ENCODE peak calls at places on chromosome 14, in nine cellular contexts. One of them, this sample, is unnamed.

GRCh38 chr14:49768301-49769121 is 558 bp downstream of the KLHDC2 start:
- DNase-seq in HL-60: peak
- DNase-seq in thoracic aorta: peak
- DNase-seq in keratinocyte: peak
- DNase-seq in lower leg skin: peak
- DNase-seq in lower lobe of right lung: peak
- DNase-seq in brain microvascular endothelial cell: peak
- DNase-seq in left ventricle myocardium inferior: peak
- DNase-seq in choroid plexus epithelial cell: peak
- DNase-seq in this sample: no peak

GRCh38 chr14:48771717-48772116 is 814.5 kb downstream of the RPS29 start:
- DNase-seq in lower lobe of right lung: no peak
- DNase-seq in lower leg skin: no peak
- DNase-seq in thoracic aorta: no peak
- DNase-seq in choroid plexus epithelial cell: no peak
- DNase-seq in keratinocyte: no peak
- DNase-seq in brain microvascular endothelial cell: peak
- DNase-seq in left ventricle myocardium inferior: no peak
- DNase-seq in HL-60: no peak
- DNase-seq in this sample: no peak

GRCh38 chr14:32230695-32231280 is 27.7 kb upstream of the RNU6-8 start:
- DNase-seq in lower leg skin: no peak
- DNase-seq in keratinocyte: no peak
- DNase-seq in HL-60: no peak
- DNase-seq in brain microvascular endothelial cell: peak
- DNase-seq in lower lobe of right lung: no peak
- DNase-seq in left ventricle myocardium inferior: no peak
- DNase-seq in choroid plexus epithelial cell: peak
- DNase-seq in thoracic aorta: no peak
- DNase-seq in this sample: no peak

GRCh38 chr14:72904840-72905561 is 11.1 kb upstream of the DPF3 start:
- DNase-seq in left ventricle myocardium inferior: peak
- DNase-seq in thoracic aorta: no peak
- DNase-seq in lower lobe of right lung: peak
- DNase-seq in keratinocyte: no peak
- DNase-seq in brain microvascular endothelial cell: peak
- DNase-seq in choroid plexus epithelial cell: peak
- DNase-seq in lower leg skin: no peak
- DNase-seq in HL-60: no peak
- DNase-seq in this sample: no peak

GRCh38 chr14:23376477-23377200 is at the start of gene CMTM5:
- DNase-seq in brain microvascular endothelial cell: no peak
- DNase-seq in HL-60: no peak
- DNase-seq in choroid plexus epithelial cell: no peak
- DNase-seq in keratinocyte: no peak
- DNase-seq in lower leg skin: no peak
- DNase-seq in left ventricle myocardium inferior: no peak
- DNase-seq in lower lobe of right lung: no peak
- DNase-seq in thoracic aorta: no peak
- DNase-seq in this sample: no peak

GRCh38 chr14:81272322-81272721 is 51.6 kb upstream of the GTF2A1 start:
- DNase-seq in HL-60: no peak
- DNase-seq in choroid plexus epithelial cell: no peak
- DNase-seq in left ventricle myocardium inferior: no peak
- DNase-seq in lower leg skin: no peak
- DNase-seq in lower lobe of right lung: no peak
- DNase-seq in brain microvascular endothelial cell: no peak
- DNase-seq in thoracic aorta: no peak
- DNase-seq in keratinocyte: no peak
- DNase-seq in this sample: no peak

GRCh38 chr14:30204431-30204830 is 276.8 kb upstream of the PRKD1 start:
- DNase-seq in brain microvascular endothelial cell: no peak
- DNase-seq in choroid plexus epithelial cell: no peak
- DNase-seq in thoracic aorta: no peak
- DNase-seq in keratinocyte: no peak
- DNase-seq in lower leg skin: no peak
- DNase-seq in lower lobe of right lung: no peak
- DNase-seq in HL-60: no peak
- DNase-seq in left ventricle myocardium inferior: no peak
- DNase-seq in this sample: no peak

GRCh38 chr14:50040401-50040775 is 76.0 kb downstream of the VCPKMT start:
- DNase-seq in lower leg skin: no peak
- DNase-seq in thoracic aorta: no peak
- DNase-seq in choroid plexus epithelial cell: peak
- DNase-seq in HL-60: no peak
- DNase-seq in left ventricle myocardium inferior: no peak
- DNase-seq in keratinocyte: no peak
- DNase-seq in brain microvascular endothelial cell: peak
- DNase-seq in lower lobe of right lung: no peak
- DNase-seq in this sample: no peak

GRCh38 chr14:69475194-69475818 is 9.2 kb upstream of the PLEKHD1 start:
- DNase-seq in brain microvascular endothelial cell: no peak
- DNase-seq in thoracic aorta: no peak
- DNase-seq in lower lobe of right lung: no peak
- DNase-seq in lower leg skin: no peak
- DNase-seq in left ventricle myocardium inferior: no peak
- DNase-seq in keratinocyte: no peak
- DNase-seq in HL-60: no peak
- DNase-seq in choroid plexus epithelial cell: peak
- DNase-seq in this sample: no peak

GRCh38 chr14:72962829-72963312 is 36.6 kb downstream of the DCAF4 start:
- DNase-seq in brain microvascular endothelial cell: peak
- DNase-seq in HL-60: no peak
- DNase-seq in lower lobe of right lung: no peak
- DNase-seq in choroid plexus epithelial cell: peak
- DNase-seq in thoracic aorta: no peak
- DNase-seq in keratinocyte: peak
- DNase-seq in left ventricle myocardium inferior: no peak
- DNase-seq in lower leg skin: no peak
- DNase-seq in this sample: no peak

GRCh38 chr14:97699026-97699425 is 901.8 kb downstream of the VRK1 start:
- DNase-seq in brain microvascular endothelial cell: no peak
- DNase-seq in thoracic aorta: no peak
- DNase-seq in lower lobe of right lung: no peak
- DNase-seq in keratinocyte: no peak
- DNase-seq in lower leg skin: no peak
- DNase-seq in choroid plexus epithelial cell: no peak
- DNase-seq in HL-60: no peak
- DNase-seq in left ventricle myocardium inferior: no peak
- DNase-seq in this sample: no peak

DNA sequence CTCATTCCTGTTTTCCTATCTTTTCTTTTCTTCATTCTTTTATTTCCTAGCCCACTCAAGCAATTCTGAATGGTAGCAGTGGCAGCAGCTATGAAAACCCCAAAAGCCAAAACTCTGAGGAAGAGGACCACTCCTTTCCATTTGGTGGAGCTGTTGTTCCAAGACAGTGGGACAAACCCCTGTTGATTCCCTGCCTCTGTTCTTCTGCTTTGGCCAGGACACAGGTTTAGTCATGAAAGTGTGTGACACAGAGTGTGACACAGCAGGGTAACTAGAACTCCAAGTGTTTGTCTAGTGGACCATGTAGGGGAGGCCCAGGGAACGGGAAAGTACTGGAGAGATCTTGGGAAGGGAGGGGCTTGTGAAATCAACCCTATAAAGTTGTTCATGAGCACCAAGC is 71.1 kb downstream of the PTCSC3 start:
- DNase-seq in lower leg skin: no peak
- DNase-seq in choroid plexus epithelial cell: no peak
- DNase-seq in thoracic aorta: no peak
- DNase-seq in lower lobe of right lung: no peak
- DNase-seq in keratinocyte: no peak
- DNase-seq in HL-60: no peak
- DNase-seq in brain microvascular endothelial cell: no peak
- DNase-seq in left ventricle myocardium inferior: no peak
- DNase-seq in this sample: peak
- TF ChIP-seq CTCF in lower leg skin: no peak
- TF ChIP-seq CTCF in choroid plexus epithelial cell: peak
- TF ChIP-seq CTCF in thoracic aorta: no peak
- TF ChIP-seq CTCF in lower lobe of right lung: no peak
- TF ChIP-seq CTCF in keratinocyte: peak
- TF ChIP-seq CTCF in HL-60: no peak
- TF ChIP-seq CTCF in brain microvascular endothelial cell: peak
- TF ChIP-seq CTCF in left ventricle myocardium inferior: no peak
- TF ChIP-seq CTCF in this sample: peak

DNA sequence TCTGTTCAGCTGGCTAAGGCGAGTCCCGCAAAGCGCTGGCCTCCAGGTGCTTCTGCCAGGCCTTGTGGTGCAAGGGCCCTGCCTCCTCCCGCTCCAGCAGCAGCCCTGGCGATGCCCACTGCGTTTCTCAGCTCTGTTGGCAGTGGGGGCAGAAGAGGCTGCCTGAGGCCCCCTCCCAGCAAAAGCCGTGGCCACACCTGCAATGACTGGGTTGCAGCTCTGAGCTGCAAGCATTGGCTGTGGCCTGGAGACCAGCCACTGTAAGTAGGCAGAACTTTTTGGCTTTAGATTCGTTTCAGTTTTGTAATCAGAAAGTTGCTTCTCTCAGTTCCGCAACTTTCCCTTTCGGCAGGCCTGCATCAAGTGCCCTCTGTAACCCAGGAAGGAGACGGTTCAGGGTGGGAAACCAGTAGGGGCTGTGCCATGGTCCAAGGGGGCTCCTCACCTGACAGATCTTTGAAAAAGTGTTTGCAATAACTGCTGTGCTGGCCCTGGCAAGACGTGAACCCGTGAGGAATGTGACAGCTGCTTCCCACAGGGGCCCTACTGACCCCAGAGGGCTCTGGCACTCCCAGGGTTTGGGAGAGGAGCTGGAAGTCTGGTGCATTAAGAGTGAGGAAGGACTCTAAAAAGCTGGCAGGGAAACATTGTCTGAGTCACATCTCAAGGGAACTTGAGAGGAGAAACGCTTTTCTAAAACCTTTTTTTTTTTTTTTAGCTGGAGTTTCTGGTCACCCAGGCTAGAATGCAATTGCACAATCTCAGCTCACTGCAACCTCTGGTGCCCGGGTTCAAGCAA is 54.5 kb upstream of the MAX start:
- DNase-seq in left ventricle myocardium inferior: no peak
- DNase-seq in lower lobe of right lung: peak
- DNase-seq in keratinocyte: no peak
- DNase-seq in HL-60: peak
- DNase-seq in choroid plexus epithelial cell: peak
- DNase-seq in thoracic aorta: peak
- DNase-seq in lower leg skin: peak
- DNase-seq in brain microvascular endothelial cell: peak
- DNase-seq in this sample: no peak
- H3K4me3 ChIP-seq in left ventricle myocardium inferior: no peak
- H3K4me3 ChIP-seq in lower lobe of right lung: peak
- H3K4me3 ChIP-seq in keratinocyte: no peak
- H3K4me3 ChIP-seq in HL-60: peak
- H3K4me3 ChIP-seq in choroid plexus epithelial cell: no peak
- H3K4me3 ChIP-seq in thoracic aorta: peak
- H3K4me3 ChIP-seq in lower leg skin: no peak
- H3K4me3 ChIP-seq in brain microvascular endothelial cell: no peak
- H3K4me3 ChIP-seq in this sample: no peak

DNA sequence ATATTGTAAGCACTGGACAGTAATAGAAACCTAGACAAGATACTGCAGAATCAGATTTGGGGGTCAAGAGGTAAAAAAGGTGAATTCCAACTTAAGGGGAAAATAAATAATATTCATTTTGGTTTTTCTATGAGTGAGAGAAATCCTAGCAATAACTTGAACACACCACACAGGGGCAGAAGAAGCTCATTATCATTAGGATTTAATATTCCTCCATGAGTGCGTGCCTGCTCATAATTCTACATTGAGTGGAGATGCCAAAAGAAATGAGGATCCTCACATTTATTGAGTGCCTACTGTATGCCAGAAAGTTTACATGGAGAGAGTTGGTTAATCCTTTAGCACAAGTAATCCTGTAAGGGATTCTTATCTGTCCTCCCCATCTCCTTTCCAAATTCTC is 40.5 kb upstream of the C14orf132 start:
- DNase-seq in lower leg skin: no peak
- DNase-seq in brain microvascular endothelial cell: peak
- DNase-seq in thoracic aorta: no peak
- DNase-seq in choroid plexus epithelial cell: peak
- DNase-seq in HL-60: no peak
- DNase-seq in lower lobe of right lung: no peak
- DNase-seq in left ventricle myocardium inferior: no peak
- DNase-seq in keratinocyte: no peak
- DNase-seq in this sample: no peak
- TF ChIP-seq CTCF in lower leg skin: no peak
- TF ChIP-seq CTCF in brain microvascular endothelial cell: peak
- TF ChIP-seq CTCF in thoracic aorta: peak
- TF ChIP-seq CTCF in choroid plexus epithelial cell: peak
- TF ChIP-seq CTCF in HL-60: no peak
- TF ChIP-seq CTCF in lower lobe of right lung: peak
- TF ChIP-seq CTCF in left ventricle myocardium inferior: peak
- TF ChIP-seq CTCF in keratinocyte: no peak
- TF ChIP-seq CTCF in this sample: peak

GRCh38 chr14:38404616-38405015 is 148.7 kb upstream of the CLEC14A start:
- DNase-seq in lower leg skin: no peak
- DNase-seq in keratinocyte: no peak
- DNase-seq in left ventricle myocardium inferior: no peak
- DNase-seq in lower lobe of right lung: no peak
- DNase-seq in brain microvascular endothelial cell: no peak
- DNase-seq in thoracic aorta: no peak
- DNase-seq in HL-60: no peak
- DNase-seq in choroid plexus epithelial cell: peak
- DNase-seq in this sample: no peak
- H3K4me3 ChIP-seq in lower leg skin: no peak
- H3K4me3 ChIP-seq in keratinocyte: no peak
- H3K4me3 ChIP-seq in left ventricle myocardium inferior: no peak
- H3K4me3 ChIP-seq in lower lobe of right lung: no peak
- H3K4me3 ChIP-seq in brain microvascular endothelial cell: no peak
- H3K4me3 ChIP-seq in thoracic aorta: no peak
- H3K4me3 ChIP-seq in HL-60: no peak
- H3K4me3 ChIP-seq in choroid plexus epithelial cell: no peak
- H3K4me3 ChIP-seq in this sample: no peak

GRCh38 chr14:58196198-58196597 is 3.8 kb upstream of the ACTR10 start:
- DNase-seq in lower leg skin: no peak
- DNase-seq in left ventricle myocardium inferior: no peak
- DNase-seq in lower lobe of right lung: no peak
- DNase-seq in HL-60: no peak
- DNase-seq in thoracic aorta: no peak
- DNase-seq in keratinocyte: no peak
- DNase-seq in choroid plexus epithelial cell: no peak
- DNase-seq in brain microvascular endothelial cell: no peak
- DNase-seq in this sample: no peak

GRCh38 chr14:58193542-58193941 is 6.4 kb upstream of the ACTR10 start:
- DNase-seq in keratinocyte: no peak
- DNase-seq in lower leg skin: no peak
- DNase-seq in HL-60: no peak
- DNase-seq in choroid plexus epithelial cell: no peak
- DNase-seq in left ventricle myocardium inferior: no peak
- DNase-seq in thoracic aorta: no peak
- DNase-seq in brain microvascular endothelial cell: no peak
- DNase-seq in lower lobe of right lung: no peak
- DNase-seq in this sample: peak

GRCh38 chr14:58191763-58192596 is 8.0 kb upstream of the ACTR10 start:
- DNase-seq in HL-60: no peak
- DNase-seq in keratinocyte: no peak
- DNase-seq in lower lobe of right lung: no peak
- DNase-seq in thoracic aorta: no peak
- DNase-seq in lower leg skin: no peak
- DNase-seq in choroid plexus epithelial cell: no peak
- DNase-seq in left ventricle myocardium inferior: no peak
- DNase-seq in brain microvascular endothelial cell: no peak
- DNase-seq in this sample: no peak
- TF ChIP-seq CTCF in HL-60: no peak
- TF ChIP-seq CTCF in keratinocyte: no peak
- TF ChIP-seq CTCF in lower lobe of right lung: no peak
- TF ChIP-seq CTCF in thoracic aorta: no peak
- TF ChIP-seq CTCF in lower leg skin: no peak
- TF ChIP-seq CTCF in choroid plexus epithelial cell: no peak
- TF ChIP-seq CTCF in left ventricle myocardium inferior: no peak
- TF ChIP-seq CTCF in brain microvascular endothelial cell: no peak
- TF ChIP-seq CTCF in this sample: no peak

This sample was measured in epithelial cell of proximal tubule.